ENCODE peak calls at places on chromosome 1, in four cellular contexts. L is heart right ventricle, Z is AG10803, D is astrocyte of the spinal cord. F is an unnamed sample.
A peak's percentile ranks its signal among the peaks of the same experiment; 100 is the strongest.

GRCh38 chr1:56844709-56845108 is 9.9 kb upstream of the C8A start:
- DNase-seq in Z (no peak), D (no peak), L (no peak), F (no peak)

GRCh38 chr1:187413770-187414169 is 585.0 kb downstream of the PLA2G4A start:
- DNase-seq in Z (no peak), L (no peak), D (peak; percentile 23), F (no peak)

GRCh38 chr1:20787775-20788488 is 825 bp upstream of the HP1BP3 start:
- DNase-seq in Z (peak; percentile 81), L (no peak), D (peak; percentile 70), F (no peak)

GRCh38 chr1:196366817-196367495 is 241.3 kb downstream of the KCNT2 start:
- DNase-seq in L (no peak), Z (no peak), D (no peak), F (no peak)

GRCh38 chr1:201378804-201379203 is 1.3 kb upstream of the TNNT2 start:
- DNase-seq in Z (no peak), D (no peak), L (peak; percentile 76), F (no peak)

GRCh38 chr1:106700151-106700550 is 356.3 kb upstream of the PRMT6 start:
- DNase-seq in D (peak; percentile 20), L (no peak), Z (peak; percentile 56), F (no peak)

GRCh38 chr1:182173791-182174190 is 112.3 kb upstream of the ZNF648 start:
- DNase-seq in L (no peak), D (no peak), Z (no peak), F (no peak)

GRCh38 chr1:73593379-73593778 is 604.6 kb downstream of the LRRIQ3 start:
- DNase-seq in L (no peak), Z (peak; percentile 48), D (peak; percentile 79), F (peak; percentile 74)

GRCh38 chr1:28909198-28909597 is 5.2 kb upstream of the EPB41 start:
- DNase-seq in D (no peak), L (no peak), Z (no peak), F (no peak)

GRCh38 chr1:92480200-92480812 is 6.4 kb downstream of the GFI1 start:
- DNase-seq in D (no peak), L (no peak), Z (no peak), F (no peak)

GRCh38 chr1:202750024-202750423 is 39.8 kb upstream of the SYT2 start:
- DNase-seq in L (no peak), D (no peak), Z (no peak), F (no peak)

GRCh38 chr1:204432708-204433107 is 21.1 kb upstream of the PPP1R15B start:
- DNase-seq in L (no peak), D (no peak), Z (no peak), F (no peak)

GRCh38 chr1:23591460-23592208 is 32.3 kb upstream of the ID3 start:
- DNase-seq in Z (no peak), L (peak; percentile 38), D (no peak), F (peak; percentile 81)

GRCh38 chr1:75034376-75034775 is 99.8 kb upstream of the LHX8 start:
- DNase-seq in D (no peak), L (no peak), Z (no peak), F (no peak)

GRCh38 chr1:205706601-205707502 is 26.5 kb upstream of the SLC45A3 start:
- DNase-seq in Z (no peak), L (peak; percentile 16), D (no peak), F (no peak)

GRCh38 chr1:175341631-175342429 is 149.3 kb upstream of the KIAA0040 start:
- DNase-seq in L (no peak), D (no peak), Z (no peak), F (no peak)

GRCh38 chr1:66022904-66023620 is 230.4 kb downstream of the PDE4B start:
- DNase-seq in Z (peak; percentile 10), D (peak; percentile 26), L (no peak), F (no peak)

GRCh38 chr1:166354411-166354810 is 187.6 kb upstream of the FAM78B start:
- DNase-seq in D (no peak), L (no peak), Z (no peak), F (no peak)

GRCh38 chr1:99681583-99681982 is 35.7 kb downstream of the PALMD start:
- DNase-seq in D (no peak), Z (no peak), L (peak; percentile 33), F (no peak)

GRCh38 chr1:242525360-242525722 is 844 bp upstream of the PLD5 start:
- DNase-seq in D (no peak), Z (no peak), L (no peak), F (no peak)

GRCh38 chr1:98045211-98046030 is 124.6 kb upstream of the DPYD start:
- DNase-seq in Z (peak; percentile 70), D (peak; percentile 66), L (no peak), F (peak; percentile 43)
- H3K4me3 ChIP-seq in Z (peak overlapping the region; percentile 83), D (peak overlapping the region; percentile 81), L (peak overlapping the region; percentile 36), F (peak overlapping the region; percentile 51)

GRCh38 chr1:96840396-96840795 is 118.8 kb downstream of the PTBP2 start:
- DNase-seq in L (no peak), Z (peak; percentile 80), D (peak; percentile 27), F (no peak)
- H3K4me3 ChIP-seq in L (no peak overlapping the region), Z (no peak overlapping the region), D (no peak overlapping the region), F (no peak overlapping the region)

GRCh38 chr1:214548988-214549387 is 2.4 kb downstream of the PTPN14 start:
- DNase-seq in L (peak; percentile 74), Z (peak; percentile 63), D (peak; percentile 61), F (no peak)
- H3K4me3 ChIP-seq in L (no peak overlapping the region), Z (peak overlapping the region; percentile 95), D (peak overlapping the region; percentile 91), F (no peak overlapping the region)

GRCh38 chr1:33931115-33931475 is 67.2 kb downstream of the HMGB4 start:
- DNase-seq in D (no peak), L (no peak), Z (no peak), F (no peak)
- H3K4me3 ChIP-seq in D (no peak overlapping the region), L (no peak overlapping the region), Z (no peak overlapping the region), F (no peak overlapping the region)

GRCh38 chr1:39269791-39270342 is 65.4 kb downstream of the MACF1 start:
- DNase-seq in Z (peak; percentile 79), D (peak; percentile 47), L (no peak), F (no peak)
- H3K4me3 ChIP-seq in Z (peak overlapping the region; percentile 55), D (peak overlapping the region; percentile 12), L (no peak overlapping the region), F (no peak overlapping the region)

DNA sequence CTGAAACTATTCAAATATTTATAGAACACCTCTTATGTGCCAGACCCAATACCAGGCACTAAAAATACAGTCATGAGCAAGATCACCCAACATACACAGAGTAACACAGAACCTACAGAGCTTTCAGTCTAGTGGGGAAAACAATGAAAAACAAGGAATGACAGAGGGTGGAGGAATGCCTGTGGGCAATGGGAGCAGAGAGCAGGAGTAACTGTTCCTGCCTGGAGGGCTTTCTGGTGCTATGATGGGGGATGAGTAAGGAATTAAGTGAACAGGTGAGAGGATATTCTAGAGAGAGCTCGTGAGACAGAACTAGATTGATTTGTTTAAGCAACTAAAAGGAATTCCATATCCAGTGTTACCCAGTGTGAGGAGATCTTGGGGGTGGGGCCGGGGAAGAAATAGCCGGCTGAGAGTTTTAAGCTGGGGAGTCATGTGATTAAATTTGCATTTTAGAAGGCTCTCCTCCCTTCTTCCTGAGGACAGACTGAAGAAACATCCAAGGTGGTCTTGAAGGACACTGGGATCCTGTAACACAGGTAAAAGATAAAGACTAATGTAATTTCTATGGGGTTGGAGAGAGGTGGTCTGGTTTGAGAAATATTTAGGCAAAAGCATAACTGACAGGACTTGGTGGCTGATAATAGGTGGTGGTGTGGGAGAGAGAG is 2.1 kb upstream of the CD53 start:
- DNase-seq in Z (no peak), L (no peak), D (no peak), F (no peak)
- H3K4me3 ChIP-seq in Z (no peak overlapping the region), L (no peak overlapping the region), D (no peak overlapping the region), F (peak overlapping the region; percentile 20)

GRCh38 chr1:211514030-211514754 is 22.2 kb upstream of the RD3 start:
- DNase-seq in L (peak; percentile 72), Z (peak; percentile 83), D (peak; percentile 89), F (peak; percentile 88)

GRCh38 chr1:211518330-211519289 is 26.6 kb upstream of the RD3 start:
- DNase-seq in L (no peak), D (no peak), Z (peak; percentile 6), F (peak; percentile 24)

GRCh38 chr1:211515090-211516023 is 23.4 kb upstream of the RD3 start:
- DNase-seq in L (peak; percentile 61), D (peak; percentile 96), Z (peak; percentile 68), F (peak; percentile 98)

GRCh38 chr1:211519602-211520001 is 27.6 kb upstream of the RD3 start:
- DNase-seq in L (no peak), Z (no peak), D (no peak), F (no peak)

DNA sequence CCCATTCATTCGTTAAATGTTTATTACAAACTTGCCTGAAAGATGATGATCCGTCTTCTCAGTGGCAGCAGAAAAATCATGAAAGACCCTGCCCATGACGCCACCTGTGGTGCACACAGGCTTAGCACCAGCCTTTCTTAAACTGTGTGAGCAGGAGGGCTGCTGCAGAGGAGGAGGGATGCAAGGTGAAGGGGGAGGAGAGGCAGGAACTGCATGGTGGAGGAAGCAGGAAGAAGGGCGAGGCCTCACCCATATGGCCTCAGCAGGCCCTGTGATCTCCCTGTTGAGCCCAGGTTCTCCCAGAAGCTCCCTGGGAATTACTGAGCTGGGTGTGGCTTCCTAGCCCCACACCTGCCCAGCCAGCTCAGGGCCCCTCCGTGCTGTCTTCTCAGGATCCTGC is 25.0 kb upstream of the RD3 start:
- DNase-seq in D (no peak), Z (no peak), L (no peak), F (peak; percentile 72)
- H3K4me3 ChIP-seq in D (no peak overlapping the region), Z (no peak overlapping the region), L (no peak overlapping the region), F (no peak overlapping the region)

DNA sequence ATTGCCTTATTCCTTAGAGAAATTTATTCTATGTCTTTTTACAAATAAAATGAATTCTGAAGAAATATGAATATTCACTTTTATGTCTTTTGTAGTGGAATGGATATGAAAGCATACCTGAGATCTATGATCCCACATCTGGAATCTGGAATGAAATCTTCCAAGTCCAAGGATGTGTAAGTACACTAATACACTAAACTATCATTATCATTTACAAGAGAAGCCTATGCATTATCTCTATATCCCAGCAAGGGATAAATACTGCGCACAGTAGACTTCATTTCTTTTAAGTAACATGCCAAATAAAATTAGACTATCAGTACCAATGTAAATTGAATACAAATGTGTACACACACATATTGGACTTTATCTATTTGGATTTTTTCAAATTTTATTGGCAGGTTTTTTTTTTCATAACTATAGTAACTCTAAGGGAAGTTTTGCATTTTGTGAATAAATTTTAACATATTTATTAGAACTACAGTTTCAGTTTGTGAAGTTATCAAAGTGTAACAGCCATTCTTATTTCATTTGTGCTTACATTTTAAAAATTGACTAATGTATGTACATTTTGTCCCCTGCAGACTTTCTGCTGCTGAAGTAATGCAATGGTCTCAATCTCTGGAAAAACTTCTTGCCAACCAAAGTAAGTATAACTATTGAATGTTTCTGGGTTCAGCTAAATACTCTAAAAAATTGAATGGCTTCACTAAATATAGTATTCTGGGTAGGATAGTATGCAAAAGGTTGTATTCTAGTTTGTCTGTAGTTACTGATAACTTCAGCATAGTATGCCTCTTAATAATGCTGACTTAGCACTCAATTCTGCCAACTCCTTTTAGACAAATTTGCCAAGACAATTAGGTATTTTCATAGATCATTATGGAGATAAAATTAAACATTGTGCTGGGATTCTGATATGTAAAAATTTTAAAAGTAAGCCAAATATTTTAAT is 894 bp downstream of the RGS1 start:
- DNase-seq in Z (no peak), L (no peak), D (no peak), F (no peak)
- H3K4me3 ChIP-seq in Z (no peak overlapping the region), L (no peak overlapping the region), D (no peak overlapping the region), F (peak overlapping the region; percentile 44)

GRCh38 chr1:228089520-228090380 is 7.2 kb downstream of the ARF1 start:
- DNase-seq in D (no peak), L (no peak), Z (no peak), F (peak; percentile 42)
- H3K4me3 ChIP-seq in D (no peak overlapping the region), L (no peak overlapping the region), Z (no peak overlapping the region), F (no peak overlapping the region)

F was measured in Peyer's patch.